ENCODE peak calls at places on chromosome 13, in six cellular contexts. C, L, M, G, N and A are unnamed samples.

GRCh38 chr13:50130686-50131051 is 115.4 kb downstream of the KCNRG start:
- DNase-seq in N (no peak), L (no peak), G (no peak), M (no peak), C (peak; percentile 18), A (no peak)

GRCh38 chr13:113748862-113749451 is 10.1 kb upstream of the TMEM255B start:
- DNase-seq in C (no peak), G (no peak), N (no peak), M (no peak), L (no peak), A (no peak)

GRCh38 chr13:22144806-22145205 is 473.9 kb downstream of the FGF9 start:
- DNase-seq in C (no peak), L (no peak), M (no peak), N (no peak), G (no peak), A (no peak)

GRCh38 chr13:70034280-70034679 is 73.3 kb upstream of the ATXN8OS start:
- DNase-seq in M (no peak), N (no peak), C (no peak), G (no peak), L (no peak), A (no peak)

GRCh38 chr13:110012102-110012739 is 225.8 kb upstream of the IRS2 start:
- DNase-seq in N (no peak), L (peak; percentile 99), M (peak; percentile 100), G (peak; percentile 91), C (no peak), A (peak; percentile 97)

GRCh38 chr13:92122454-92122853 is 724.0 kb downstream of the GPC5 start:
- DNase-seq in M (no peak), N (no peak), G (peak; percentile 31), C (no peak), L (no peak), A (no peak)

GRCh38 chr13:21476893-21477472 is 17.9 kb upstream of the ZDHHC20 start:
- DNase-seq in M (peak; percentile 43), G (peak; percentile 2), N (peak; percentile 62), C (peak; percentile 86), L (peak; percentile 64), A (no peak)

GRCh38 chr13:49844191-49844590 is 51.7 kb upstream of the KPNA3 start:
- DNase-seq in M (no peak), C (no peak), L (no peak), G (no peak), N (no peak), A (no peak)

GRCh38 chr13:28761586-28761985 is 42.8 kb upstream of the SLC46A3 start:
- DNase-seq in G (no peak), C (no peak), N (no peak), L (no peak), M (no peak), A (no peak)

GRCh38 chr13:95676100-95676774 is 702 bp upstream of the DNAJC3 start:
- DNase-seq in L (peak; percentile 69), N (no peak), G (no peak), C (peak; percentile 38), M (no peak), A (peak; percentile 39)

GRCh38 chr13:100573121-100573520 is 15.5 kb downstream of the GGACT start:
- DNase-seq in G (peak; percentile 16), M (peak; percentile 50), L (peak; percentile 64), N (peak; percentile 47), C (peak; percentile 77), A (peak; percentile 25)

GRCh38 chr13:50676602-50677001 is 166.9 kb downstream of the DLEU7 start:
- DNase-seq in C (no peak), L (peak; percentile 95), G (peak; percentile 30), N (no peak), M (peak; percentile 94), A (no peak)

GRCh38 chr13:24100152-24100551 is 60.4 kb upstream of the SPATA13 start:
- DNase-seq in G (no peak), M (no peak), N (no peak), C (no peak), L (no peak), A (no peak)

GRCh38 chr13:78802912-78803311 is 144.0 kb upstream of the OBI1 start:
- DNase-seq in C (no peak), L (no peak), N (no peak), M (no peak), G (no peak), A (no peak)